ENCODE peak calls at places on chromosome 22, in eight cellular contexts. Y is GM04503, G is lung microvascular endothelial cell, X is AG08396, A is mucosa of gallbladder, W is HTR-8/SVneo, V is NCI-H226, J is endothelial cell. C is an unnamed sample.

GRCh38 chr22:44347549-44347948 is 34.8 kb upstream of the SHISAL1 start:
- DNase-seq in Y (no peak), G (no peak), X (no peak), A (no peak), W (no peak), V (no peak), J (no peak), C (no peak)

GRCh38 chr22:18145676-18146388 is 4.1 kb upstream of the USP18 start:
- DNase-seq in Y (no peak), G (no peak), X (no peak), A (no peak), W (no peak), V (no peak), J (no peak), C (no peak)

GRCh38 chr22:41181349-41182241 is 23.5 kb upstream of the L3MBTL2 start:
- DNase-seq in Y (peak), G (peak), X (no peak), A (no peak), W (peak), V (peak), J (no peak), C (no peak)

GRCh38 chr22:44332946-44333345 is 20.2 kb upstream of the SHISAL1 start:
- DNase-seq in Y (no peak), G (no peak), X (no peak), A (no peak), W (no peak), V (no peak), J (no peak), C (no peak)

GRCh38 chr22:27850000-27850465 is 48.5 kb upstream of the MN1 start:
- DNase-seq in Y (no peak), G (peak), X (no peak), A (no peak), W (no peak), V (no peak), J (no peak), C (no peak)

GRCh38 chr22:22841598-22841997 is 46.0 kb upstream of the IGLL5 start:
- DNase-seq in Y (no peak), G (no peak), X (no peak), A (no peak), W (no peak), V (no peak), J (no peak), C (no peak)

GRCh38 chr22:29987143-29987542 is 93.1 kb upstream of the HORMAD2 start:
- DNase-seq in Y (no peak), G (no peak), X (no peak), A (no peak), W (no peak), V (no peak), J (peak), C (no peak)

GRCh38 chr22:17828502-17829080 is 54.3 kb upstream of the BID start:
- DNase-seq in Y (no peak), G (no peak), X (no peak), A (no peak), W (no peak), V (no peak), J (no peak), C (no peak)

GRCh38 chr22:50698546-50698945 is 25.9 kb downstream of the SHANK3 start:
- DNase-seq in Y (no peak), G (peak), X (no peak), A (no peak), W (no peak), V (no peak), J (no peak), C (no peak)

GRCh38 chr22:42648368-42649260 is 578 bp downstream of the CYB5R3 start:
- DNase-seq in Y (no peak), G (peak), X (peak), A (peak), W (no peak), V (peak), J (no peak), C (peak)

GRCh38 chr22:44331881-44332714 is 19.3 kb upstream of the SHISAL1 start:
- DNase-seq in Y (no peak), G (peak), X (peak), A (no peak), W (no peak), V (no peak), J (peak), C (no peak)

GRCh38 chr22:42834177-42834949 is 22.7 kb downstream of the ARFGAP3 start:
- DNase-seq in Y (no peak), G (no peak), X (no peak), A (no peak), W (no peak), V (no peak), J (no peak), C (no peak)

GRCh38 chr22:44799077-44799931 is 46.9 kb downstream of the ARHGAP8 start:
- DNase-seq in Y (no peak), G (no peak), X (no peak), A (no peak), W (no peak), V (no peak), J (no peak), C (no peak)

GRCh38 chr22:49671331-49672012 is 156.2 kb downstream of the BRD1 start:
- DNase-seq in Y (no peak), G (no peak), X (no peak), A (no peak), W (no peak), V (no peak), J (no peak), C (no peak)

GRCh38 chr22:24201681-24202590 is 20.6 kb downstream of the SUSD2 start:
- DNase-seq in Y (no peak), G (no peak), X (no peak), A (no peak), W (no peak), V (peak), J (no peak), C (no peak)

GRCh38 chr22:27224485-27225364 is 567.3 kb downstream of the MIAT start:
- DNase-seq in Y (no peak), G (no peak), X (no peak), A (no peak), W (peak), V (peak), J (no peak), C (no peak)

GRCh38 chr22:29044657-29045176 is 16.9 kb downstream of the C22orf31 start:
- DNase-seq in Y (no peak), G (peak), X (peak), A (no peak), W (peak), V (peak), J (no peak), C (no peak)

GRCh38 chr22:43066844-43067385 is 22.3 kb downstream of the TTLL1 start:
- DNase-seq in Y (peak), G (peak), X (peak), A (no peak), W (peak), V (peak), J (no peak), C (no peak)

GRCh38 chr22:26585104-26585790 is 4.7 kb downstream of the TPST2 start:
- DNase-seq in Y (peak), G (peak), X (peak), A (peak), W (peak), V (peak), J (no peak), C (peak)

GRCh38 chr22:26702906-26703830 is 45.8 kb downstream of the MIAT start:
- DNase-seq in Y (no peak), G (no peak), X (no peak), A (no peak), W (no peak), V (no peak), J (no peak), C (no peak)

GRCh38 chr22:45336971-45337431 is 27.3 kb downstream of the FAM118A start:
- DNase-seq in Y (no peak), G (peak), X (no peak), A (peak), W (no peak), V (no peak), J (no peak), C (peak)

GRCh38 chr22:38347181-38347943 is 30.1 kb upstream of the CSNK1E start:
- DNase-seq in Y (no peak), G (no peak), X (no peak), A (peak), W (no peak), V (no peak), J (no peak), C (no peak)

C was measured in left colon.